ENCODE peak calls at places on chromosome 13, in six cellular contexts. One of them, this sample, is unnamed.

GRCh38 chr13:28505543-28506135 is 10.7 kb upstream of the FLT1 start:
- DNase-seq in GM23338: no peak
- DNase-seq in heart right ventricle: no peak
- DNase-seq in heart left ventricle: no peak
- DNase-seq in fibroblast of villous mesenchyme: no peak
- DNase-seq in Panc1: no peak
- DNase-seq in this sample: peak

GRCh38 chr13:30153871-30154426 is 153.4 kb downstream of the KATNAL1 start:
- DNase-seq in GM23338: peak
- DNase-seq in heart right ventricle: no peak
- DNase-seq in heart left ventricle: no peak
- DNase-seq in fibroblast of villous mesenchyme: peak
- DNase-seq in Panc1: no peak
- DNase-seq in this sample: peak

GRCh38 chr13:106326751-106327150 is 208.7 kb downstream of the EFNB2 start:
- DNase-seq in GM23338: no peak
- DNase-seq in heart right ventricle: no peak
- DNase-seq in heart left ventricle: no peak
- DNase-seq in fibroblast of villous mesenchyme: no peak
- DNase-seq in Panc1: no peak
- DNase-seq in this sample: no peak

GRCh38 chr13:32650705-32651311 is 64.6 kb downstream of the PDS5B start:
- DNase-seq in GM23338: peak
- DNase-seq in heart right ventricle: no peak
- DNase-seq in heart left ventricle: peak
- DNase-seq in fibroblast of villous mesenchyme: peak
- DNase-seq in Panc1: no peak
- DNase-seq in this sample: peak

GRCh38 chr13:83151308-83151660 is 731.0 kb downstream of the SLITRK1 start:
- DNase-seq in GM23338: no peak
- DNase-seq in heart right ventricle: no peak
- DNase-seq in heart left ventricle: no peak
- DNase-seq in fibroblast of villous mesenchyme: peak
- DNase-seq in Panc1: no peak
- DNase-seq in this sample: peak

GRCh38 chr13:44389003-44389666 is 15.5 kb downstream of the SERP2 start:
- DNase-seq in GM23338: no peak
- DNase-seq in heart right ventricle: no peak
- DNase-seq in heart left ventricle: no peak
- DNase-seq in fibroblast of villous mesenchyme: no peak
- DNase-seq in Panc1: no peak
- DNase-seq in this sample: no peak

GRCh38 chr13:54884645-54885044 is 1856.0 kb downstream of the OLFM4 start:
- DNase-seq in GM23338: no peak
- DNase-seq in heart right ventricle: no peak
- DNase-seq in heart left ventricle: no peak
- DNase-seq in fibroblast of villous mesenchyme: no peak
- DNase-seq in Panc1: no peak
- DNase-seq in this sample: no peak

GRCh38 chr13:84417426-84417825 is 535.2 kb upstream of the SLITRK1 start:
- DNase-seq in GM23338: no peak
- DNase-seq in heart right ventricle: no peak
- DNase-seq in heart left ventricle: no peak
- DNase-seq in fibroblast of villous mesenchyme: no peak
- DNase-seq in Panc1: no peak
- DNase-seq in this sample: peak

GRCh38 chr13:80037505-80037888 is 303.4 kb downstream of the SPRY2 start:
- DNase-seq in GM23338: no peak
- DNase-seq in heart right ventricle: no peak
- DNase-seq in heart left ventricle: no peak
- DNase-seq in fibroblast of villous mesenchyme: peak
- DNase-seq in Panc1: no peak
- DNase-seq in this sample: peak

GRCh38 chr13:110062077-110062776 is 244.7 kb downstream of the COL4A1 start:
- DNase-seq in GM23338: no peak
- DNase-seq in heart right ventricle: peak
- DNase-seq in heart left ventricle: peak
- DNase-seq in fibroblast of villous mesenchyme: no peak
- DNase-seq in Panc1: no peak
- DNase-seq in this sample: no peak

GRCh38 chr13:29587645-29588044 is 7.8 kb downstream of the SLC7A1 start:
- DNase-seq in GM23338: no peak
- DNase-seq in heart right ventricle: no peak
- DNase-seq in heart left ventricle: no peak
- DNase-seq in fibroblast of villous mesenchyme: peak
- DNase-seq in Panc1: no peak
- DNase-seq in this sample: no peak

GRCh38 chr13:112779856-112780604 is 90.2 kb downstream of the ATP11A start:
- DNase-seq in GM23338: no peak
- DNase-seq in heart right ventricle: no peak
- DNase-seq in heart left ventricle: no peak
- DNase-seq in fibroblast of villous mesenchyme: no peak
- DNase-seq in Panc1: no peak
- DNase-seq in this sample: no peak

GRCh38 chr13:93559718-93560117 is 333.1 kb downstream of the GPC6 start:
- DNase-seq in GM23338: no peak
- DNase-seq in heart right ventricle: no peak
- DNase-seq in heart left ventricle: no peak
- DNase-seq in fibroblast of villous mesenchyme: peak
- DNase-seq in Panc1: peak
- DNase-seq in this sample: peak

GRCh38 chr13:97222934-97223710 is 989 bp downstream of the MBNL2 start:
- DNase-seq in GM23338: peak
- DNase-seq in heart right ventricle: no peak
- DNase-seq in heart left ventricle: no peak
- DNase-seq in fibroblast of villous mesenchyme: no peak
- DNase-seq in Panc1: no peak
- DNase-seq in this sample: no peak

GRCh38 chr13:94711561-94712286 is 621 bp downstream of the SOX21 start:
- DNase-seq in GM23338: peak
- DNase-seq in heart right ventricle: no peak
- DNase-seq in heart left ventricle: no peak
- DNase-seq in fibroblast of villous mesenchyme: peak
- DNase-seq in Panc1: no peak
- DNase-seq in this sample: peak

GRCh38 chr13:30178976-30179375 is 128.4 kb downstream of the KATNAL1 start:
- DNase-seq in GM23338: no peak
- DNase-seq in heart right ventricle: no peak
- DNase-seq in heart left ventricle: no peak
- DNase-seq in fibroblast of villous mesenchyme: no peak
- DNase-seq in Panc1: no peak
- DNase-seq in this sample: no peak

GRCh38 chr13:97125810-97126738 is 96.1 kb upstream of the MBNL2 start:
- DNase-seq in GM23338: no peak
- DNase-seq in heart right ventricle: no peak
- DNase-seq in heart left ventricle: no peak
- DNase-seq in fibroblast of villous mesenchyme: peak
- DNase-seq in Panc1: no peak
- DNase-seq in this sample: peak

GRCh38 chr13:28659611-28659970 is 661 bp downstream of the POMP start:
- DNase-seq in GM23338: no peak
- DNase-seq in heart right ventricle: no peak
- DNase-seq in heart left ventricle: no peak
- DNase-seq in fibroblast of villous mesenchyme: peak
- DNase-seq in Panc1: no peak
- DNase-seq in this sample: peak

GRCh38 chr13:22402682-22403081 is 731.8 kb downstream of the FGF9 start:
- DNase-seq in GM23338: no peak
- DNase-seq in heart right ventricle: no peak
- DNase-seq in heart left ventricle: no peak
- DNase-seq in fibroblast of villous mesenchyme: no peak
- DNase-seq in Panc1: no peak
- DNase-seq in this sample: no peak

GRCh38 chr13:110116072-110116487 is 190.9 kb downstream of the COL4A1 start:
- DNase-seq in GM23338: peak
- DNase-seq in heart right ventricle: peak
- DNase-seq in heart left ventricle: no peak
- DNase-seq in fibroblast of villous mesenchyme: peak
- DNase-seq in Panc1: no peak
- DNase-seq in this sample: peak

GRCh38 chr13:91647361-91647970 is 249.0 kb downstream of the GPC5 start:
- DNase-seq in GM23338: peak
- DNase-seq in heart right ventricle: peak
- DNase-seq in heart left ventricle: no peak
- DNase-seq in fibroblast of villous mesenchyme: no peak
- DNase-seq in Panc1: peak
- DNase-seq in this sample: peak

GRCh38 chr13:110329798-110330461 is 22.8 kb downstream of the COL4A2 start:
- DNase-seq in GM23338: no peak
- DNase-seq in heart right ventricle: no peak
- DNase-seq in heart left ventricle: no peak
- DNase-seq in fibroblast of villous mesenchyme: peak
- DNase-seq in Panc1: no peak
- DNase-seq in this sample: peak

GRCh38 chr13:110126391-110126961 is 180.5 kb downstream of the COL4A1 start:
- DNase-seq in GM23338: peak
- DNase-seq in heart right ventricle: peak
- DNase-seq in heart left ventricle: peak
- DNase-seq in fibroblast of villous mesenchyme: peak
- DNase-seq in Panc1: no peak
- DNase-seq in this sample: peak

GRCh38 chr13:23889598-23890224 is 511 bp upstream of the MIPEP start:
- DNase-seq in GM23338: peak
- DNase-seq in heart right ventricle: no peak
- DNase-seq in heart left ventricle: no peak
- DNase-seq in fibroblast of villous mesenchyme: no peak
- DNase-seq in Panc1: no peak
- DNase-seq in this sample: no peak
- TF ChIP-seq CTCF in GM23338: no peak
- TF ChIP-seq CTCF in heart right ventricle: peak
- TF ChIP-seq CTCF in heart left ventricle: no peak
- TF ChIP-seq CTCF in fibroblast of villous mesenchyme: no peak
- TF ChIP-seq CTCF in Panc1: peak
- TF ChIP-seq CTCF in this sample: no peak

DNA sequence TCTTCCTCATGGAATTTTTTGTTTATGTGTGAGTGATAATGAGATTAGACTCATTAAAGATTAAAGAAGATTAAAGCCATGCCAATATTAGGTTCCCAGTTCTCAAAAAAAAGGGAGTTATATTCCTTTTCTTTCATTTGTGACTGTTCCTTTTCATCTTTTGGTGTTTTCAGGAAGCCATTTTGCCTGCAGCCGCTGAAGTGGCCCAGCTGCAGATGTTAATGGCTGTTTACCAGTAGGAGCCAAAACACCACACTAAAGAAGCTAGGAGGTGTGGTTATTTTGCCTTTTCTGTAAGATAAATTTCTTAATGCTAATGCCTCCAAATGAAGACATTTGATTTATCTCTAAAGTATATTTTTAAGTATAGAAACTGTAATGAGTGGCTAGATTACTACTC is 36.3 kb downstream of the ITGBL1 start:
- DNase-seq in GM23338: no peak
- DNase-seq in heart right ventricle: no peak
- DNase-seq in heart left ventricle: no peak
- DNase-seq in fibroblast of villous mesenchyme: peak
- DNase-seq in Panc1: no peak
- DNase-seq in this sample: no peak
- H3K4me3 ChIP-seq in GM23338: no peak
- H3K4me3 ChIP-seq in heart right ventricle: no peak
- H3K4me3 ChIP-seq in heart left ventricle: no peak
- H3K4me3 ChIP-seq in fibroblast of villous mesenchyme: no peak
- H3K4me3 ChIP-seq in Panc1: no peak
- H3K4me3 ChIP-seq in this sample: no peak

GRCh38 chr13:39273953-39274352 is 235.7 kb downstream of the NHLRC3 start:
- DNase-seq in GM23338: peak
- DNase-seq in heart right ventricle: no peak
- DNase-seq in heart left ventricle: no peak
- DNase-seq in fibroblast of villous mesenchyme: peak
- DNase-seq in Panc1: no peak
- DNase-seq in this sample: peak
- TF ChIP-seq CTCF in GM23338: peak
- TF ChIP-seq CTCF in heart right ventricle: no peak
- TF ChIP-seq CTCF in heart left ventricle: peak
- TF ChIP-seq CTCF in fibroblast of villous mesenchyme: peak
- TF ChIP-seq CTCF in Panc1: peak
- TF ChIP-seq CTCF in this sample: no peak

GRCh38 chr13:50015750-50016149 is 506 bp downstream of the KCNRG start:
- DNase-seq in GM23338: peak
- DNase-seq in heart right ventricle: no peak
- DNase-seq in heart left ventricle: no peak
- DNase-seq in fibroblast of villous mesenchyme: no peak
- DNase-seq in Panc1: no peak
- DNase-seq in this sample: no peak
- H3K4me3 ChIP-seq in GM23338: peak
- H3K4me3 ChIP-seq in heart right ventricle: no peak
- H3K4me3 ChIP-seq in heart left ventricle: no peak
- H3K4me3 ChIP-seq in fibroblast of villous mesenchyme: no peak
- H3K4me3 ChIP-seq in Panc1: no peak
- H3K4me3 ChIP-seq in this sample: no peak

GRCh38 chr13:75480691-75481175 is 1.2 kb downstream of the TBC1D4 start:
- DNase-seq in GM23338: peak
- DNase-seq in heart right ventricle: peak
- DNase-seq in heart left ventricle: peak
- DNase-seq in fibroblast of villous mesenchyme: peak
- DNase-seq in Panc1: no peak
- DNase-seq in this sample: peak

GRCh38 chr13:75485286-75486062 is 3.5 kb upstream of the TBC1D4 start:
- DNase-seq in GM23338: peak
- DNase-seq in heart right ventricle: no peak
- DNase-seq in heart left ventricle: no peak
- DNase-seq in fibroblast of villous mesenchyme: no peak
- DNase-seq in Panc1: no peak
- DNase-seq in this sample: peak

GRCh38 chr13:75481176-75482069 is 546 bp downstream of the TBC1D4 start:
- DNase-seq in GM23338: peak
- DNase-seq in heart right ventricle: peak
- DNase-seq in heart left ventricle: peak
- DNase-seq in fibroblast of villous mesenchyme: no peak
- DNase-seq in Panc1: no peak
- DNase-seq in this sample: no peak

GRCh38 chr13:75482070-75482819 is at the start of gene TBC1D4:
- DNase-seq in GM23338: peak
- DNase-seq in heart right ventricle: peak
- DNase-seq in heart left ventricle: peak
- DNase-seq in fibroblast of villous mesenchyme: peak
- DNase-seq in Panc1: peak
- DNase-seq in this sample: peak

GRCh38 chr13:75482820-75483079 is 781 bp upstream of the TBC1D4 start:
- DNase-seq in GM23338: no peak
- DNase-seq in heart right ventricle: no peak
- DNase-seq in heart left ventricle: no peak
- DNase-seq in fibroblast of villous mesenchyme: no peak
- DNase-seq in Panc1: no peak
- DNase-seq in this sample: no peak
- TF ChIP-seq CTCF in GM23338: no peak
- TF ChIP-seq CTCF in heart right ventricle: no peak
- TF ChIP-seq CTCF in heart left ventricle: no peak
- TF ChIP-seq CTCF in fibroblast of villous mesenchyme: no peak
- TF ChIP-seq CTCF in Panc1: peak
- TF ChIP-seq CTCF in this sample: no peak

DNA sequence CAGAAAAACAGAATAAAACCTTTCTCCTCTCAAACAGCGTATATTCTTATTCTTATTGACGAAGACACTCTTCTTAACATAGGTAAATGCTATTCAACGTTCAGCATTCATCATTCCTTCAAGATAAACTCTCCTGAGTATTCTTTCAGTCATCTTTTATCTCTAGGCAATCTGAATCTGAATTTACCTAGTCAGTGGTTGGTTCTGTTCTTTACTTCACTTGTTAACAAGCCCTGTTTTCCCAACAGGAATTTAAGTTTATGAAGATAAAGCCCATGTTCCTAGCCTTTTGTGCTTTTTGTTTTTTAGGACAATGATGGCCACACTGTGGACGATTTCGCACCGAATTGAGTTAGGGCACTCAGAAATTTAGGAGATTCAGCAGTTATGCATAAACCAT is 3.2 kb downstream of the ELF1 start:
- DNase-seq in GM23338: no peak
- DNase-seq in heart right ventricle: no peak
- DNase-seq in heart left ventricle: no peak
- DNase-seq in fibroblast of villous mesenchyme: no peak
- DNase-seq in Panc1: no peak
- DNase-seq in this sample: no peak
- H3K4me3 ChIP-seq in GM23338: no peak
- H3K4me3 ChIP-seq in heart right ventricle: peak
- H3K4me3 ChIP-seq in heart left ventricle: no peak
- H3K4me3 ChIP-seq in fibroblast of villous mesenchyme: no peak
- H3K4me3 ChIP-seq in Panc1: no peak
- H3K4me3 ChIP-seq in this sample: no peak

This sample was measured in fibroblast of pulmonary artery.